ENCODE peak calls at places on chromosomes 13 and 19, in four cellular contexts. One of them, this sample, is unnamed.

GRCh38 chr19:13035820-13036365 is 40.6 kb downstream of the NFIX start:
- DNase-seq in A549: no peak
- DNase-seq in K562: no peak
- DNase-seq in HepG2: no peak
- DNase-seq in this sample: no peak

GRCh38 chr19:17577698-17578097 is 22.2 kb downstream of the COLGALT1 start:
- DNase-seq in HepG2: no peak
- DNase-seq in A549: no peak
- DNase-seq in K562: no peak
- DNase-seq in this sample: peak; percentile 38

GRCh38 chr13:42379241-42379640 is 107.3 kb downstream of the AKAP11 start:
- DNase-seq in A549: no peak
- DNase-seq in HepG2: no peak
- DNase-seq in K562: no peak
- DNase-seq in this sample: no peak

GRCh38 chr19:55320844-55321419 is 4.2 kb downstream of the TMEM150B start:
- DNase-seq in K562: no peak
- DNase-seq in HepG2: no peak
- DNase-seq in A549: no peak
- DNase-seq in this sample: no peak

GRCh38 chr19:41531438-41532311 is 44.3 kb upstream of the CEACAM21 start:
- DNase-seq in HepG2: no peak
- DNase-seq in A549: peak; percentile 85
- DNase-seq in K562: peak; percentile 81
- DNase-seq in this sample: no peak

GRCh38 chr13:30581582-30581981 is 36.1 kb upstream of the USPL1 start:
- DNase-seq in HepG2: peak; percentile 8
- DNase-seq in K562: no peak
- DNase-seq in A549: peak; percentile 20
- DNase-seq in this sample: no peak

GRCh38 chr13:42148538-42148937 is 100.1 kb downstream of the DGKH start:
- DNase-seq in HepG2: no peak
- DNase-seq in A549: no peak
- DNase-seq in K562: no peak
- DNase-seq in this sample: no peak

GRCh38 chr13:44151474-44151873 is 222.2 kb upstream of the SERP2 start:
- DNase-seq in HepG2: no peak
- DNase-seq in K562: no peak
- DNase-seq in A549: no peak
- DNase-seq in this sample: no peak

GRCh38 chr13:30002577-30002976 is 152.2 kb upstream of the UBL3 start:
- DNase-seq in K562: no peak
- DNase-seq in A549: peak; percentile 56
- DNase-seq in HepG2: no peak
- DNase-seq in this sample: no peak

GRCh38 chr13:76991432-76991795 is 467 bp upstream of the CLN5 start:
- DNase-seq in HepG2: no peak
- DNase-seq in A549: no peak
- DNase-seq in K562: no peak
- DNase-seq in this sample: no peak

GRCh38 chr13:43305416-43305815 is 282.0 kb downstream of the DNAJC15 start:
- DNase-seq in A549: no peak
- DNase-seq in K562: no peak
- DNase-seq in HepG2: no peak
- DNase-seq in this sample: no peak

GRCh38 chr13:64078025-64078424 is 2662.4 kb upstream of the PCDH20 start:
- DNase-seq in A549: no peak
- DNase-seq in HepG2: peak; percentile 72
- DNase-seq in K562: no peak
- DNase-seq in this sample: no peak
- TF ChIP-seq HMGXB4 in A549: no peak
- TF ChIP-seq HMGXB4 in HepG2: no peak
- TF ChIP-seq HMGXB4 in K562: no peak
- TF ChIP-seq HMGXB4 in this sample: no peak

DNA sequence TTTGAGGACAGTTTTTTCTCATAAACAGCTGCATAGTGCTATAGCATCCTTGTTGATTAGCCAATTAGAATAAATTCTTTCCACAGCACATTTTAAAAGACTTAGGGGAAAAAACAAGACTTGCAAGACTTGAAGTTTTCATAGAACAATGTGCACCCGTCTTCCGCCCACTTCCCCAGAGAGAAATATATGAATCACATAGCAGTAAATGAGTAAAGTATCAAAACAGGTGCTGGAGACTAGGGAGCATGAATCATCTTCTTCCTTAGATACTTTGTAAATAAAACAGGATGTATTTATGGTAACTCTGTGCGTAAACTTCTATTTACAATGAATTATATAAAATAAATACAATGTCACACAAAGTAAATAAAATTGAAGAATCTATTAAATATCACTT is 75.1 kb downstream of the COL4A2 start:
- DNase-seq in K562: no peak
- DNase-seq in A549: peak; percentile 59
- DNase-seq in HepG2: no peak
- DNase-seq in this sample: no peak
- TF ChIP-seq MAX in K562: no peak
- TF ChIP-seq MAX in A549: no peak
- TF ChIP-seq MAX in HepG2: no peak
- TF ChIP-seq MAX in this sample: no peak

DNA sequence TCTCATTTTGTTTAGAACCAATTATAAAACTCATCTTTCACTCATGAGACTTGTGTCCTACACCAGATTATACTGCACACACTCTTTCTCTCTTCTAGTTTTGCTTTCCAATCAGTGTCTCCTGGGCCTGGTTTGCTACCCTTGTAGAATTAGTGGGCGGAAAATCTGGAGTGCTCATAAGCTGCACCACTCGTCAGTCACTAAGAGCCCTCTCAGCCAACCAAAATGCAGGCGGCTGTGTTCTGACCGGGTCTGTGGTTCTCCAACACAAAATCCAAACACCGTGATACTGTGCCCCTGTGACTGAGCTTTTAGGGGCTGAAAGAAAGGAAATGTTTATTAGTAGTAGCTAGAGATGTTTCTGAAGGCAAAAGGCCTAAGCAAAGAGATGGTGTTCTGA is 83.7 kb upstream of the OBI1 start:
- DNase-seq in HepG2: no peak
- DNase-seq in A549: no peak
- DNase-seq in K562: no peak
- DNase-seq in this sample: peak; percentile 16
- TF ChIP-seq HMGXB4 in HepG2: no peak
- TF ChIP-seq HMGXB4 in A549: no peak
- TF ChIP-seq HMGXB4 in K562: no peak
- TF ChIP-seq HMGXB4 in this sample: no peak

GRCh38 chr19:36837525-36837901 is 674 bp downstream of the ZNF790 start:
- DNase-seq in K562: no peak
- DNase-seq in A549: no peak
- DNase-seq in HepG2: peak; percentile 31
- DNase-seq in this sample: no peak
- TF ChIP-seq MAX in K562: no peak
- TF ChIP-seq MAX in A549: no peak
- TF ChIP-seq MAX in HepG2: no peak
- TF ChIP-seq MAX in this sample: no peak

GRCh38 chr19:29784598-29785223 is 27.1 kb upstream of the CCNE1 start:
- DNase-seq in HepG2: no peak
- DNase-seq in A549: no peak
- DNase-seq in K562: no peak
- DNase-seq in this sample: no peak

GRCh38 chr19:29785360-29785759 is 26.4 kb upstream of the CCNE1 start:
- DNase-seq in A549: no peak
- DNase-seq in HepG2: no peak
- DNase-seq in K562: no peak
- DNase-seq in this sample: no peak

GRCh38 chr19:29779921-29780320 is 31.9 kb upstream of the CCNE1 start:
- DNase-seq in K562: no peak
- DNase-seq in A549: no peak
- DNase-seq in HepG2: no peak
- DNase-seq in this sample: peak; percentile 51

GRCh38 chr19:29783627-29784190 is 28.1 kb upstream of the CCNE1 start:
- DNase-seq in K562: no peak
- DNase-seq in A549: no peak
- DNase-seq in HepG2: no peak
- DNase-seq in this sample: no peak

GRCh38 chr19:29781582-29782580 is 29.9 kb upstream of the CCNE1 start:
- DNase-seq in K562: no peak
- DNase-seq in A549: no peak
- DNase-seq in HepG2: no peak
- DNase-seq in this sample: no peak
- TF ChIP-seq HMGXB4 in K562: no peak
- TF ChIP-seq HMGXB4 in A549: no peak
- TF ChIP-seq HMGXB4 in HepG2: no peak
- TF ChIP-seq HMGXB4 in this sample: no peak